ENCODE peak calls at places on chromosomes 6 and 20, in eight cellular contexts. One of them, this sample, is unnamed.

GRCh38 chr6:16947461-16948159 is 154.2 kb upstream of the STMND1 start:
- DNase-seq in RWPE1: peak; percentile 61
- DNase-seq in foreskin fibroblast: peak; percentile 96
- DNase-seq in HTR-8/SVneo: peak; percentile 72
- DNase-seq in Right ventricle myocardium superior: no peak
- DNase-seq in DMS79 treated with DMSO at 0.1 percent for 48 hours: peak; percentile 6
- DNase-seq in MM.1S: no peak
- DNase-seq in Jurkat, Clone E6-1: peak; percentile 3
- DNase-seq in this sample: no peak

GRCh38 chr6:1179571-1180459 is 132.1 kb upstream of the FOXQ1 start:
- DNase-seq in MM.1S: peak; percentile 83
- DNase-seq in HTR-8/SVneo: no peak
- DNase-seq in DMS79 treated with DMSO at 0.1 percent for 48 hours: no peak
- DNase-seq in Jurkat, Clone E6-1: no peak
- DNase-seq in RWPE1: no peak
- DNase-seq in foreskin fibroblast: no peak
- DNase-seq in Right ventricle myocardium superior: no peak
- DNase-seq in this sample: no peak

GRCh38 chr20:4697189-4697873 is 24.4 kb upstream of the PRND start:
- DNase-seq in RWPE1: no peak
- DNase-seq in MM.1S: no peak
- DNase-seq in foreskin fibroblast: no peak
- DNase-seq in Jurkat, Clone E6-1: no peak
- DNase-seq in DMS79 treated with DMSO at 0.1 percent for 48 hours: no peak
- DNase-seq in HTR-8/SVneo: no peak
- DNase-seq in Right ventricle myocardium superior: no peak
- DNase-seq in this sample: no peak

GRCh38 chr6:5517781-5518180 is 256.5 kb downstream of the FARS2 start:
- DNase-seq in foreskin fibroblast: no peak
- DNase-seq in RWPE1: no peak
- DNase-seq in Right ventricle myocardium superior: no peak
- DNase-seq in Jurkat, Clone E6-1: peak; percentile 44
- DNase-seq in MM.1S: no peak
- DNase-seq in DMS79 treated with DMSO at 0.1 percent for 48 hours: no peak
- DNase-seq in HTR-8/SVneo: no peak
- DNase-seq in this sample: no peak

GRCh38 chr20:2128542-2128941 is 26.9 kb downstream of the STK35 start:
- DNase-seq in RWPE1: no peak
- DNase-seq in MM.1S: no peak
- DNase-seq in DMS79 treated with DMSO at 0.1 percent for 48 hours: no peak
- DNase-seq in Jurkat, Clone E6-1: no peak
- DNase-seq in foreskin fibroblast: no peak
- DNase-seq in HTR-8/SVneo: no peak
- DNase-seq in Right ventricle myocardium superior: no peak
- DNase-seq in this sample: no peak

GRCh38 chr6:3230275-3231212 is 3.1 kb upstream of the TUBB2B start:
- DNase-seq in Jurkat, Clone E6-1: no peak
- DNase-seq in foreskin fibroblast: no peak
- DNase-seq in RWPE1: no peak
- DNase-seq in MM.1S: no peak
- DNase-seq in Right ventricle myocardium superior: no peak
- DNase-seq in HTR-8/SVneo: no peak
- DNase-seq in DMS79 treated with DMSO at 0.1 percent for 48 hours: peak; percentile 49
- DNase-seq in this sample: no peak

GRCh38 chr6:35583893-35584688 is 71.4 kb upstream of the TULP1 start:
- DNase-seq in DMS79 treated with DMSO at 0.1 percent for 48 hours: peak; percentile 70
- DNase-seq in RWPE1: peak; percentile 35
- DNase-seq in HTR-8/SVneo: peak; percentile 50
- DNase-seq in Right ventricle myocardium superior: no peak
- DNase-seq in Jurkat, Clone E6-1: peak; percentile 71
- DNase-seq in MM.1S: peak; percentile 81
- DNase-seq in foreskin fibroblast: peak; percentile 59
- DNase-seq in this sample: peak; percentile 85

GRCh38 chr6:160999508-160999907 is 7.9 kb downstream of the MAP3K4 start:
- DNase-seq in DMS79 treated with DMSO at 0.1 percent for 48 hours: no peak
- DNase-seq in Right ventricle myocardium superior: no peak
- DNase-seq in RWPE1: no peak
- DNase-seq in HTR-8/SVneo: no peak
- DNase-seq in MM.1S: no peak
- DNase-seq in foreskin fibroblast: no peak
- DNase-seq in Jurkat, Clone E6-1: no peak
- DNase-seq in this sample: no peak

GRCh38 chr6:13554929-13555333 is 19.5 kb upstream of the SIRT5 start:
- DNase-seq in DMS79 treated with DMSO at 0.1 percent for 48 hours: no peak
- DNase-seq in Right ventricle myocardium superior: peak; percentile 60
- DNase-seq in MM.1S: no peak
- DNase-seq in foreskin fibroblast: peak; percentile 12
- DNase-seq in RWPE1: no peak
- DNase-seq in Jurkat, Clone E6-1: no peak
- DNase-seq in HTR-8/SVneo: no peak
- DNase-seq in this sample: no peak

GRCh38 chr6:137904822-137905617 is 38.0 kb downstream of the TNFAIP3 start:
- DNase-seq in MM.1S: no peak
- DNase-seq in DMS79 treated with DMSO at 0.1 percent for 48 hours: no peak
- DNase-seq in foreskin fibroblast: peak; percentile 54
- DNase-seq in Jurkat, Clone E6-1: no peak
- DNase-seq in RWPE1: no peak
- DNase-seq in Right ventricle myocardium superior: no peak
- DNase-seq in HTR-8/SVneo: no peak
- DNase-seq in this sample: no peak

GRCh38 chr6:93624408-93624807 is 205.0 kb upstream of the EPHA7 start:
- DNase-seq in RWPE1: no peak
- DNase-seq in DMS79 treated with DMSO at 0.1 percent for 48 hours: no peak
- DNase-seq in Right ventricle myocardium superior: no peak
- DNase-seq in MM.1S: no peak
- DNase-seq in foreskin fibroblast: no peak
- DNase-seq in Jurkat, Clone E6-1: no peak
- DNase-seq in HTR-8/SVneo: no peak
- DNase-seq in this sample: no peak

GRCh38 chr6:43803783-43804549 is 34.0 kb downstream of the VEGFA start:
- DNase-seq in Jurkat, Clone E6-1: no peak
- DNase-seq in RWPE1: no peak
- DNase-seq in DMS79 treated with DMSO at 0.1 percent for 48 hours: no peak
- DNase-seq in MM.1S: no peak
- DNase-seq in Right ventricle myocardium superior: no peak
- DNase-seq in foreskin fibroblast: peak; percentile 24
- DNase-seq in HTR-8/SVneo: no peak
- DNase-seq in this sample: no peak

GRCh38 chr6:66094615-66095014 is 387.6 kb upstream of the EYS start:
- DNase-seq in Right ventricle myocardium superior: no peak
- DNase-seq in foreskin fibroblast: no peak
- DNase-seq in Jurkat, Clone E6-1: no peak
- DNase-seq in DMS79 treated with DMSO at 0.1 percent for 48 hours: no peak
- DNase-seq in HTR-8/SVneo: no peak
- DNase-seq in RWPE1: no peak
- DNase-seq in MM.1S: no peak
- DNase-seq in this sample: no peak

GRCh38 chr6:157980288-157981131 is 1.2 kb upstream of the SYNJ2 start:
- DNase-seq in RWPE1: no peak
- DNase-seq in Right ventricle myocardium superior: no peak
- DNase-seq in foreskin fibroblast: no peak
- DNase-seq in MM.1S: no peak
- DNase-seq in HTR-8/SVneo: no peak
- DNase-seq in DMS79 treated with DMSO at 0.1 percent for 48 hours: no peak
- DNase-seq in Jurkat, Clone E6-1: no peak
- DNase-seq in this sample: no peak

GRCh38 chr6:42292002-42292735 is 74.5 kb upstream of the MRPS10 start:
- DNase-seq in Jurkat, Clone E6-1: no peak
- DNase-seq in HTR-8/SVneo: no peak
- DNase-seq in foreskin fibroblast: peak; percentile 67
- DNase-seq in RWPE1: peak; percentile 76
- DNase-seq in DMS79 treated with DMSO at 0.1 percent for 48 hours: no peak
- DNase-seq in MM.1S: no peak
- DNase-seq in Right ventricle myocardium superior: no peak
- DNase-seq in this sample: no peak

GRCh38 chr6:12419626-12420272 is 129.6 kb downstream of the EDN1 start:
- DNase-seq in Jurkat, Clone E6-1: no peak
- DNase-seq in HTR-8/SVneo: no peak
- DNase-seq in DMS79 treated with DMSO at 0.1 percent for 48 hours: no peak
- DNase-seq in Right ventricle myocardium superior: no peak
- DNase-seq in MM.1S: no peak
- DNase-seq in foreskin fibroblast: no peak
- DNase-seq in RWPE1: no peak
- DNase-seq in this sample: no peak

GRCh38 chr6:44297063-44298038 is 15.8 kb downstream of the AARS2 start:
- DNase-seq in Right ventricle myocardium superior: peak; percentile 70
- DNase-seq in foreskin fibroblast: peak; percentile 20
- DNase-seq in RWPE1: peak; percentile 18
- DNase-seq in Jurkat, Clone E6-1: no peak
- DNase-seq in HTR-8/SVneo: no peak
- DNase-seq in MM.1S: no peak
- DNase-seq in DMS79 treated with DMSO at 0.1 percent for 48 hours: peak; percentile 22
- DNase-seq in this sample: peak; percentile 55

GRCh38 chr6:56787209-56787608 is 144.5 kb upstream of the DST start:
- DNase-seq in DMS79 treated with DMSO at 0.1 percent for 48 hours: no peak
- DNase-seq in RWPE1: no peak
- DNase-seq in HTR-8/SVneo: no peak
- DNase-seq in foreskin fibroblast: no peak
- DNase-seq in Jurkat, Clone E6-1: no peak
- DNase-seq in MM.1S: no peak
- DNase-seq in Right ventricle myocardium superior: no peak
- DNase-seq in this sample: no peak

GRCh38 chr6:126721581-126722145 is 381.7 kb downstream of the CENPW start:
- DNase-seq in foreskin fibroblast: peak; percentile 79
- DNase-seq in RWPE1: peak; percentile 59
- DNase-seq in Jurkat, Clone E6-1: no peak
- DNase-seq in MM.1S: no peak
- DNase-seq in DMS79 treated with DMSO at 0.1 percent for 48 hours: no peak
- DNase-seq in Right ventricle myocardium superior: no peak
- DNase-seq in HTR-8/SVneo: peak; percentile 6
- DNase-seq in this sample: no peak

GRCh38 chr20:6122111-6122872 is 538 bp downstream of the FERMT1 start:
- DNase-seq in foreskin fibroblast: peak; percentile 14
- DNase-seq in HTR-8/SVneo: peak; percentile 20
- DNase-seq in RWPE1: peak; percentile 72
- DNase-seq in DMS79 treated with DMSO at 0.1 percent for 48 hours: no peak
- DNase-seq in MM.1S: peak; percentile 43
- DNase-seq in Right ventricle myocardium superior: no peak
- DNase-seq in Jurkat, Clone E6-1: no peak
- DNase-seq in this sample: no peak

GRCh38 chr6:33886673-33887144 is 82.9 kb upstream of the MLN start:
- DNase-seq in Jurkat, Clone E6-1: peak; percentile 54
- DNase-seq in Right ventricle myocardium superior: peak; percentile 86
- DNase-seq in DMS79 treated with DMSO at 0.1 percent for 48 hours: no peak
- DNase-seq in RWPE1: peak; percentile 28
- DNase-seq in HTR-8/SVneo: peak; percentile 28
- DNase-seq in MM.1S: no peak
- DNase-seq in foreskin fibroblast: peak; percentile 80
- DNase-seq in this sample: no peak

GRCh38 chr6:39464067-39464466 is 141.6 kb upstream of the KCNK16 start:
- DNase-seq in HTR-8/SVneo: no peak
- DNase-seq in foreskin fibroblast: no peak
- DNase-seq in Right ventricle myocardium superior: no peak
- DNase-seq in MM.1S: no peak
- DNase-seq in Jurkat, Clone E6-1: no peak
- DNase-seq in RWPE1: no peak
- DNase-seq in DMS79 treated with DMSO at 0.1 percent for 48 hours: no peak
- DNase-seq in this sample: no peak

GRCh38 chr6:21753571-21754108 is 160.1 kb downstream of the SOX4 start:
- DNase-seq in RWPE1: no peak
- DNase-seq in HTR-8/SVneo: no peak
- DNase-seq in MM.1S: no peak
- DNase-seq in foreskin fibroblast: no peak
- DNase-seq in DMS79 treated with DMSO at 0.1 percent for 48 hours: no peak
- DNase-seq in Jurkat, Clone E6-1: no peak
- DNase-seq in Right ventricle myocardium superior: no peak
- DNase-seq in this sample: no peak

GRCh38 chr6:130518588-130518987 is 152.8 kb downstream of the TMEM200A start:
- DNase-seq in DMS79 treated with DMSO at 0.1 percent for 48 hours: no peak
- DNase-seq in Right ventricle myocardium superior: no peak
- DNase-seq in RWPE1: no peak
- DNase-seq in MM.1S: no peak
- DNase-seq in HTR-8/SVneo: no peak
- DNase-seq in Jurkat, Clone E6-1: no peak
- DNase-seq in foreskin fibroblast: no peak
- DNase-seq in this sample: no peak

GRCh38 chr6:90074161-90074560 is 179.9 kb downstream of the GJA10 start:
- DNase-seq in DMS79 treated with DMSO at 0.1 percent for 48 hours: no peak
- DNase-seq in foreskin fibroblast: no peak
- DNase-seq in RWPE1: no peak
- DNase-seq in Jurkat, Clone E6-1: no peak
- DNase-seq in MM.1S: no peak
- DNase-seq in Right ventricle myocardium superior: no peak
- DNase-seq in HTR-8/SVneo: no peak
- DNase-seq in this sample: no peak

GRCh38 chr6:41306187-41306854 is 19.8 kb upstream of the TREM1 start:
- DNase-seq in RWPE1: peak; percentile 67
- DNase-seq in HTR-8/SVneo: peak; percentile 52
- DNase-seq in Right ventricle myocardium superior: no peak
- DNase-seq in foreskin fibroblast: peak; percentile 22
- DNase-seq in Jurkat, Clone E6-1: peak; percentile 71
- DNase-seq in MM.1S: peak; percentile 56
- DNase-seq in DMS79 treated with DMSO at 0.1 percent for 48 hours: peak; percentile 36
- DNase-seq in this sample: peak; percentile 25

GRCh38 chr20:54111460-54111859 is 41.1 kb upstream of the BCAS1 start:
- DNase-seq in MM.1S: no peak
- DNase-seq in foreskin fibroblast: no peak
- DNase-seq in DMS79 treated with DMSO at 0.1 percent for 48 hours: no peak
- DNase-seq in RWPE1: no peak
- DNase-seq in HTR-8/SVneo: no peak
- DNase-seq in Jurkat, Clone E6-1: no peak
- DNase-seq in Right ventricle myocardium superior: no peak
- DNase-seq in this sample: no peak

GRCh38 chr6:154567695-154568220 is 57.3 kb upstream of the CNKSR3 start:
- DNase-seq in DMS79 treated with DMSO at 0.1 percent for 48 hours: no peak
- DNase-seq in foreskin fibroblast: no peak
- DNase-seq in Jurkat, Clone E6-1: no peak
- DNase-seq in HTR-8/SVneo: no peak
- DNase-seq in MM.1S: no peak
- DNase-seq in RWPE1: no peak
- DNase-seq in Right ventricle myocardium superior: no peak
- DNase-seq in this sample: no peak

GRCh38 chr6:159691963-159692287 is 1.1 kb downstream of the SOD2 start:
- DNase-seq in RWPE1: peak; percentile 12
- DNase-seq in Jurkat, Clone E6-1: no peak
- DNase-seq in MM.1S: no peak
- DNase-seq in foreskin fibroblast: no peak
- DNase-seq in HTR-8/SVneo: no peak
- DNase-seq in Right ventricle myocardium superior: no peak
- DNase-seq in DMS79 treated with DMSO at 0.1 percent for 48 hours: no peak
- DNase-seq in this sample: no peak

GRCh38 chr6:25026723-25027122 is 91.0 kb upstream of the RIPOR2 start:
- DNase-seq in MM.1S: peak; percentile 68
- DNase-seq in Jurkat, Clone E6-1: no peak
- DNase-seq in foreskin fibroblast: no peak
- DNase-seq in HTR-8/SVneo: no peak
- DNase-seq in Right ventricle myocardium superior: no peak
- DNase-seq in DMS79 treated with DMSO at 0.1 percent for 48 hours: peak; percentile 98
- DNase-seq in RWPE1: no peak
- DNase-seq in this sample: no peak

GRCh38 chr6:55395836-55396235 is 68.6 kb downstream of the GFRAL start:
- DNase-seq in Right ventricle myocardium superior: no peak
- DNase-seq in Jurkat, Clone E6-1: no peak
- DNase-seq in HTR-8/SVneo: no peak
- DNase-seq in MM.1S: no peak
- DNase-seq in foreskin fibroblast: no peak
- DNase-seq in DMS79 treated with DMSO at 0.1 percent for 48 hours: no peak
- DNase-seq in RWPE1: no peak
- DNase-seq in this sample: no peak

GRCh38 chr6:149963462-149964242 is at the start of gene ULBP1:
- DNase-seq in foreskin fibroblast: peak; percentile 96
- DNase-seq in HTR-8/SVneo: peak; percentile 52
- DNase-seq in Jurkat, Clone E6-1: peak; percentile 87
- DNase-seq in MM.1S: peak; percentile 27
- DNase-seq in DMS79 treated with DMSO at 0.1 percent for 48 hours: peak; percentile 83
- DNase-seq in RWPE1: peak; percentile 88
- DNase-seq in Right ventricle myocardium superior: peak; percentile 95
- DNase-seq in this sample: peak; percentile 69

GRCh38 chr6:23855497-23856116 is 270.4 kb upstream of the NRSN1 start:
- DNase-seq in HTR-8/SVneo: no peak
- DNase-seq in MM.1S: no peak
- DNase-seq in RWPE1: no peak
- DNase-seq in Right ventricle myocardium superior: no peak
- DNase-seq in Jurkat, Clone E6-1: no peak
- DNase-seq in DMS79 treated with DMSO at 0.1 percent for 48 hours: no peak
- DNase-seq in foreskin fibroblast: no peak
- DNase-seq in this sample: no peak

This sample was measured in naive thymus-derived CD8-positive, alpha-beta T cell.